ENCODE peak calls at places on chromosome 5, in seven cellular contexts. E is COLO829, Y is Peyer's patch, S is nephron progenitor cell, F is T-cell, N is left lobe of liver, T is C1 segment of cervical spinal cord. X is an unnamed sample.
A peak's percentile ranks its signal among the peaks of the same experiment; 100 is the strongest.

GRCh38 chr5:131423056-131423455 is 159.2 kb downstream of the CDC42SE2 start:
- DNase-seq in E (peak; percentile 4), Y (no peak), S (no peak), F (no peak), N (no peak), T (no peak), X (no peak)

GRCh38 chr5:6847896-6848295 is 134.7 kb downstream of the TENT4A start:
- DNase-seq in E (no peak), Y (no peak), S (no peak), F (no peak), N (no peak), T (no peak), X (no peak)

GRCh38 chr5:24906689-24907088 is 261.9 kb upstream of the CDH10 start:
- DNase-seq in E (no peak), Y (no peak), S (no peak), F (no peak), N (no peak), T (no peak), X (no peak)

GRCh38 chr5:172943283-172943841 is 15.9 kb upstream of the RPL26L1 start:
- DNase-seq in E (peak; percentile 30), Y (no peak), S (peak; percentile 38), F (no peak), N (no peak), T (no peak), X (no peak)

GRCh38 chr5:75601567-75601966 is 9.7 kb upstream of the ANKDD1B start:
- DNase-seq in E (no peak), Y (no peak), S (no peak), F (no peak), N (no peak), T (no peak), X (no peak)

GRCh38 chr5:143086851-143087637 is 316.4 kb downstream of the NR3C1 start:
- DNase-seq in E (peak; percentile 29), Y (no peak), S (no peak), F (no peak), N (no peak), T (no peak), X (no peak)

GRCh38 chr5:146565764-146566163 is 49.8 kb upstream of the GPR151 start:
- DNase-seq in E (peak; percentile 77), Y (no peak), S (peak; percentile 57), F (peak; percentile 40), N (peak; percentile 47), T (no peak), X (no peak)

GRCh38 chr5:94329115-94329514 is 289.3 kb downstream of the KIAA0825 start:
- DNase-seq in E (no peak), Y (no peak), S (no peak), F (no peak), N (no peak), T (no peak), X (no peak)

GRCh38 chr5:31781772-31782171 is 142.8 kb downstream of the PDZD2 start:
- DNase-seq in E (peak; percentile 23), Y (no peak), S (no peak), F (no peak), N (no peak), T (no peak), X (no peak)

GRCh38 chr5:89191374-89191773 is 308.4 kb upstream of the MEF2C start:
- DNase-seq in E (no peak), Y (no peak), S (no peak), F (no peak), N (no peak), T (no peak), X (no peak)

GRCh38 chr5:59506285-59506877 is 387.1 kb downstream of the PDE4D start:
- DNase-seq in E (peak; percentile 8), Y (no peak), S (no peak), F (no peak), N (no peak), T (no peak), X (no peak)

GRCh38 chr5:149310947-149311675 is 34.2 kb upstream of the GRPEL2 start:
- DNase-seq in E (no peak), Y (no peak), S (peak; percentile 40), F (no peak), N (no peak), T (no peak), X (no peak)

GRCh38 chr5:59746261-59746765 is 147.2 kb downstream of the PDE4D start:
- DNase-seq in E (no peak), Y (no peak), S (no peak), F (no peak), N (no peak), T (no peak), X (no peak)

GRCh38 chr5:176352116-176352878 is 9.3 kb downstream of the KIAA1191 start:
- DNase-seq in E (no peak), Y (no peak), S (no peak), F (no peak), N (no peak), T (no peak), X (no peak)

GRCh38 chr5:154199263-154199662 is 8.7 kb downstream of the GALNT10 start:
- DNase-seq in E (no peak), Y (no peak), S (no peak), F (no peak), N (no peak), T (no peak), X (no peak)

GRCh38 chr5:172733179-172733973 is 37.6 kb downstream of the DUSP1 start:
- DNase-seq in E (no peak), Y (no peak), S (peak; percentile 37), F (no peak), N (no peak), T (no peak), X (peak; percentile 87)

GRCh38 chr5:157607371-157608161 is 32.0 kb upstream of the ADAM19 start:
- DNase-seq in E (no peak), Y (no peak), S (no peak), F (peak; percentile 26), N (no peak), T (no peak), X (no peak)

GRCh38 chr5:6660704-6661103 is 27.5 kb downstream of the SRD5A1 start:
- DNase-seq in E (no peak), Y (no peak), S (no peak), F (no peak), N (no peak), T (no peak), X (no peak)